ENCODE peak calls at places on chromosomes 5 and 9, in nine cellular contexts. H is psoas muscle, U is upper lobe of right lung, G is cardiac muscle cell, B is sigmoid colon, O is H9, P is HCT116, J is Caco-2, I is suprapubic skin. V is an unnamed sample. For H3K27me3 and H3K4me1, the result is how much of the 10 kb centered on the place peaks cover.

GRCh38 chr5:132765311-132766019 is 11.6 kb downstream of the SEPTIN8 start:
- DNase-seq in P (no peak), O (peak), G (no peak), H (peak), U (no peak), J (no peak), I (no peak), B (no peak), V (no peak)

GRCh38 chr5:65305913-65306312 is 175.8 kb downstream of the ADAMTS6 start:
- DNase-seq in P (no peak), G (no peak), U (no peak), I (no peak), H (no peak), O (no peak), J (peak), B (no peak), V (no peak)

GRCh38 chr5:63255609-63256008 is 677.0 kb downstream of the LRRC70 start:
- DNase-seq in B (no peak), I (no peak), J (no peak), O (peak), P (no peak), U (no peak), G (no peak), H (no peak), V (no peak)

GRCh38 chr9:1100945-1101344 is 50.8 kb downstream of the DMRT2 start:
- DNase-seq in U (peak), P (no peak), B (no peak), I (no peak), O (peak), J (peak), H (peak), G (peak), V (no peak)

GRCh38 chr5:159536626-159537025 is 206.3 kb upstream of the IL12B start:
- DNase-seq in J (no peak), P (no peak), B (no peak), O (no peak), U (no peak), H (no peak), I (no peak), G (no peak), V (no peak)

GRCh38 chr5:157528036-157528632 is 47.4 kb downstream of the ADAM19 start:
- DNase-seq in H (no peak), P (no peak), I (no peak), J (peak), U (no peak), G (no peak), B (peak), O (peak), V (no peak)

GRCh38 chr5:1354491-1355033 is 9.7 kb upstream of the CLPTM1L start:
- DNase-seq in I (no peak), U (no peak), O (no peak), P (no peak), H (no peak), G (no peak), J (no peak), B (no peak), V (no peak)

GRCh38 chr9:33884856-33885701 is 68.1 kb downstream of the UBE2R2 start:
- DNase-seq in H (no peak), J (no peak), O (no peak), U (no peak), P (no peak), I (no peak), G (peak), B (no peak), V (no peak)

GRCh38 chr9:87148391-87149237 is 201.3 kb upstream of the GAS1 start:
- DNase-seq in H (peak), G (peak), B (peak), P (no peak), O (peak), U (peak), I (peak), J (no peak), V (peak)

GRCh38 chr5:32330126-32330971 is 17.6 kb upstream of the MTMR12 start:
- DNase-seq in G (no peak), I (no peak), P (no peak), J (no peak), U (no peak), O (no peak), H (no peak), B (no peak), V (no peak)

GRCh38 chr5:103505581-103506305 is 56.8 kb downstream of the NUDT12 start:
- DNase-seq in U (no peak), B (no peak), J (no peak), P (no peak), O (no peak), G (peak), I (no peak), H (no peak), V (no peak)

GRCh38 chr5:176693477-176693851 is 46.2 kb downstream of the TSPAN17 start:
- DNase-seq in B (no peak), J (no peak), O (no peak), P (no peak), H (no peak), I (no peak), U (peak), G (peak), V (no peak)

GRCh38 chr5:177537389-177538361 is 16.7 kb downstream of the FAM193B start:
- DNase-seq in P (no peak), U (no peak), O (no peak), J (peak), B (peak), G (peak), I (no peak), H (peak), V (peak)

GRCh38 chr5:180330810-180331646 is 22.1 kb downstream of the GFPT2 start:
- DNase-seq in I (peak), B (peak), J (no peak), P (peak), U (no peak), G (peak), H (peak), O (peak), V (peak)

GRCh38 chr9:35903049-35903448 is 3.0 kb upstream of the HRCT1 start:
- DNase-seq in B (no peak), U (no peak), G (peak), O (no peak), J (peak), I (no peak), P (peak), H (no peak), V (no peak)

GRCh38 chr5:104904561-104904960 is 1342.0 kb upstream of the NUDT12 start:
- DNase-seq in I (no peak), U (no peak), G (no peak), H (no peak), P (no peak), J (peak), O (no peak), B (no peak), V (no peak)

GRCh38 chr9:20618361-20618799 is 3.9 kb downstream of the MLLT3 start:
- DNase-seq in O (no peak), H (no peak), P (no peak), B (no peak), J (no peak), G (peak), I (no peak), U (no peak), V (no peak)

GRCh38 chr5:39164529-39165402 is 54.6 kb downstream of the FYB1 start:
- DNase-seq in U (no peak), B (no peak), I (no peak), P (no peak), G (no peak), J (no peak), H (no peak), O (no peak), V (no peak)

GRCh38 chr5:39176740-39177628 is 42.4 kb downstream of the FYB1 start:
- DNase-seq in I (no peak), O (no peak), U (no peak), B (no peak), H (no peak), P (no peak), J (no peak), G (no peak), V (no peak)

GRCh38 chr9:91259162-91259561 is 102.6 kb downstream of the AUH start:
- DNase-seq in B (no peak), O (no peak), I (no peak), U (no peak), P (no peak), G (no peak), J (no peak), H (no peak), V (no peak)

GRCh38 chr5:143922718-143923117 is 110.8 kb downstream of the HMHB1 start:
- DNase-seq in I (no peak), G (peak), U (no peak), J (no peak), B (no peak), O (no peak), P (no peak), H (peak), V (no peak)

GRCh38 chr9:123284658-123285057 is 16.3 kb upstream of the STRBP start:
- DNase-seq in B (no peak), O (no peak), J (no peak), G (no peak), I (no peak), P (no peak), H (no peak), U (no peak), V (no peak)

GRCh38 chr9:29514336-29514735 is 1941.1 kb upstream of the C9orf72 start:
- DNase-seq in G (no peak), H (no peak), U (no peak), J (no peak), B (no peak), I (no peak), O (peak), P (no peak), V (no peak)

GRCh38 chr9:14031761-14032279 is 282.1 kb downstream of the NFIB start:
- DNase-seq in G (peak), J (no peak), U (no peak), O (no peak), P (no peak), B (no peak), I (no peak), H (no peak), V (no peak)

GRCh38 chr5:95892784-95893354 is 68.8 kb downstream of the ELL2 start:
- DNase-seq in I (no peak), B (no peak), J (peak), O (peak), P (peak), U (no peak), G (peak), H (no peak), V (no peak)

GRCh38 chr5:162607879-162608278 is 540.3 kb downstream of the GABRG2 start:
- DNase-seq in G (no peak), J (no peak), B (no peak), P (no peak), I (no peak), H (no peak), O (no peak), U (no peak), V (no peak)
- TF ChIP-seq CTCF in G (no peak), J (peak), B (no peak), P (peak), I (no peak), H (no peak), O (peak), U (peak), V (no peak)

GRCh38 chr9:131048820-131049219 is 39.8 kb downstream of the LAMC3 start:
- DNase-seq in H (no peak), I (no peak), U (no peak), O (no peak), G (no peak), J (no peak), B (no peak), P (no peak), V (no peak)

GRCh38 chr9:131050831-131051230 is 41.9 kb downstream of the LAMC3 start:
- DNase-seq in G (no peak), P (no peak), H (no peak), J (no peak), O (no peak), I (no peak), B (no peak), U (no peak), V (no peak)

GRCh38 chr9:131048332-131048731 is 39.4 kb downstream of the LAMC3 start:
- DNase-seq in U (no peak), O (no peak), P (no peak), B (no peak), G (no peak), H (no peak), I (no peak), J (no peak), V (no peak)

GRCh38 chr9:131051592-131052517 is 42.9 kb downstream of the LAMC3 start:
- DNase-seq in P (no peak), I (no peak), O (no peak), U (no peak), G (no peak), B (no peak), J (no peak), H (no peak), V (no peak)

GRCh38 chr9:131049829-131050715 is 41.1 kb downstream of the LAMC3 start:
- DNase-seq in O (no peak), G (no peak), J (no peak), I (no peak), B (no peak), H (no peak), P (no peak), U (no peak), V (no peak)
- H3K27me3 ChIP-seq in O (under half), G (under half), J (under half), I (under half), B (under half), H (under half), P (under half), U (under half), V (under half)

GRCh38 chr9:131421691-131422090 is 27.8 kb downstream of the PRRC2B start:
- DNase-seq in O (no peak), B (no peak), I (no peak), U (no peak), H (no peak), J (no peak), G (no peak), P (no peak), V (no peak)

GRCh38 chr9:131419029-131419614 is 25.2 kb downstream of the PRRC2B start:
- DNase-seq in H (no peak), I (no peak), G (no peak), P (no peak), O (no peak), J (no peak), U (no peak), B (no peak), V (no peak)

GRCh38 chr9:131418143-131419028 is 24.5 kb downstream of the PRRC2B start:
- DNase-seq in B (no peak), O (peak), I (no peak), H (peak), J (peak), U (peak), G (no peak), P (no peak), V (no peak)

GRCh38 chr9:131420913-131421312 is 27.0 kb downstream of the PRRC2B start:
- DNase-seq in H (no peak), G (peak), U (no peak), P (no peak), O (no peak), I (no peak), B (no peak), J (peak), V (no peak)

GRCh38 chr9:131419716-131420115 is 25.8 kb downstream of the PRRC2B start:
- DNase-seq in J (no peak), U (no peak), P (no peak), G (no peak), B (no peak), H (no peak), O (no peak), I (no peak), V (no peak)
- H3K4me1 ChIP-seq in J (under half), U (half or more), P (under half), G (half or more), B (under half), H (half or more), O (under half), I (half or more), V (half or more)

GRCh38 chr5:45521067-45521466 is 175.1 kb downstream of the HCN1 start:
- DNase-seq in P (peak), H (no peak), G (peak), U (no peak), B (no peak), O (peak), J (peak), I (no peak), V (no peak)
- TF ChIP-seq CTCF in P (peak), H (peak), G (peak), U (peak), B (no peak), O (peak), J (peak), I (no peak), V (no peak)

GRCh38 chr5:115961413-115962238 is 649 bp upstream of the LVRN start:
- DNase-seq in G (no peak), P (no peak), O (peak), H (peak), J (no peak), I (peak), U (no peak), B (no peak), V (no peak)
- H3K27me3 ChIP-seq in G (half or more), P (under half), O (under half), H (under half), J (under half), I (half or more), U (half or more), B (half or more), V (under half)

GRCh38 chr9:10238087-10238486 is 374.7 kb downstream of the PTPRD start:
- DNase-seq in G (no peak), J (no peak), I (no peak), P (no peak), B (no peak), O (no peak), H (no peak), U (no peak), V (no peak)

GRCh38 chr9:10242255-10242654 is 370.5 kb downstream of the PTPRD start:
- DNase-seq in H (no peak), I (no peak), G (no peak), U (no peak), J (no peak), B (no peak), O (no peak), P (no peak), V (no peak)
- H3K4me1 ChIP-seq in H (under half), I (under half), G (under half), U (under half), J (under half), B (under half), O (under half), P (under half), V (under half)

V was measured in tibial artery.